ENCODE peak calls at places on chromosomes 6 and 20, in six cellular contexts. One of them, this sample, is unnamed.

GRCh38 chr6:136660727-136661126 is 110.5 kb upstream of the MAP7 start:
- DNase-seq in adrenal gland: no peak
- DNase-seq in kidney epithelial cell: no peak
- DNase-seq in astrocyte: no peak
- DNase-seq in ascending aorta: no peak
- DNase-seq in endodermal cell: no peak
- DNase-seq in this sample: no peak

GRCh38 chr20:48787861-48788375 is 39.9 kb downstream of the PREX1 start:
- DNase-seq in kidney epithelial cell: peak; percentile 18
- DNase-seq in adrenal gland: peak; percentile 42
- DNase-seq in endodermal cell: no peak
- DNase-seq in astrocyte: peak; percentile 68
- DNase-seq in ascending aorta: no peak
- DNase-seq in this sample: peak; percentile 77

GRCh38 chr6:56816393-56816792 is 138.5 kb upstream of the BEND6 start:
- DNase-seq in adrenal gland: no peak
- DNase-seq in kidney epithelial cell: no peak
- DNase-seq in ascending aorta: no peak
- DNase-seq in endodermal cell: no peak
- DNase-seq in astrocyte: no peak
- DNase-seq in this sample: no peak

GRCh38 chr6:161349886-161350285 is 76.0 kb upstream of the AGPAT4 start:
- DNase-seq in adrenal gland: no peak
- DNase-seq in ascending aorta: no peak
- DNase-seq in astrocyte: no peak
- DNase-seq in endodermal cell: no peak
- DNase-seq in kidney epithelial cell: no peak
- DNase-seq in this sample: no peak

GRCh38 chr20:9311132-9311531 is 203.3 kb upstream of the LAMP5 start:
- DNase-seq in ascending aorta: no peak
- DNase-seq in kidney epithelial cell: no peak
- DNase-seq in endodermal cell: no peak
- DNase-seq in adrenal gland: no peak
- DNase-seq in astrocyte: peak; percentile 15
- DNase-seq in this sample: no peak

GRCh38 chr6:157656437-157657005 is 166.5 kb upstream of the SNX9 start:
- DNase-seq in adrenal gland: no peak
- DNase-seq in kidney epithelial cell: no peak
- DNase-seq in endodermal cell: no peak
- DNase-seq in ascending aorta: no peak
- DNase-seq in astrocyte: peak; percentile 32
- DNase-seq in this sample: peak; percentile 42

GRCh38 chr6:89242574-89243330 is 25.6 kb upstream of the GABRR1 start:
- DNase-seq in endodermal cell: peak; percentile 55
- DNase-seq in adrenal gland: no peak
- DNase-seq in astrocyte: peak; percentile 18
- DNase-seq in ascending aorta: no peak
- DNase-seq in kidney epithelial cell: no peak
- DNase-seq in this sample: peak; percentile 66

GRCh38 chr6:110075406-110075805 is 97.3 kb downstream of the GPR6 start:
- DNase-seq in endodermal cell: no peak
- DNase-seq in adrenal gland: no peak
- DNase-seq in astrocyte: peak; percentile 42
- DNase-seq in kidney epithelial cell: peak; percentile 29
- DNase-seq in ascending aorta: no peak
- DNase-seq in this sample: no peak

GRCh38 chr6:107713214-107713962 is 110.7 kb downstream of the SCML4 start:
- DNase-seq in kidney epithelial cell: no peak
- DNase-seq in endodermal cell: peak; percentile 35
- DNase-seq in astrocyte: no peak
- DNase-seq in adrenal gland: no peak
- DNase-seq in ascending aorta: no peak
- DNase-seq in this sample: no peak

GRCh38 chr6:33312361-33313104 is 1.3 kb downstream of the TAPBP start:
- DNase-seq in kidney epithelial cell: no peak
- DNase-seq in astrocyte: peak; percentile 65
- DNase-seq in adrenal gland: peak; percentile 95
- DNase-seq in endodermal cell: peak; percentile 92
- DNase-seq in ascending aorta: no peak
- DNase-seq in this sample: peak; percentile 75

GRCh38 chr6:170040115-170040500 is 250.8 kb downstream of the DLL1 start:
- DNase-seq in astrocyte: no peak
- DNase-seq in adrenal gland: no peak
- DNase-seq in kidney epithelial cell: no peak
- DNase-seq in ascending aorta: no peak
- DNase-seq in endodermal cell: no peak
- DNase-seq in this sample: no peak

GRCh38 chr6:152309648-152310047 is 327.5 kb downstream of the SYNE1 start:
- DNase-seq in adrenal gland: no peak
- DNase-seq in ascending aorta: no peak
- DNase-seq in astrocyte: peak; percentile 59
- DNase-seq in kidney epithelial cell: no peak
- DNase-seq in endodermal cell: no peak
- DNase-seq in this sample: no peak

GRCh38 chr6:11868392-11868791 is 89.8 kb upstream of the ADTRP start:
- DNase-seq in astrocyte: no peak
- DNase-seq in adrenal gland: no peak
- DNase-seq in ascending aorta: no peak
- DNase-seq in kidney epithelial cell: no peak
- DNase-seq in endodermal cell: no peak
- DNase-seq in this sample: no peak

GRCh38 chr6:128806274-128806673 is 76.7 kb upstream of the LAMA2 start:
- DNase-seq in adrenal gland: no peak
- DNase-seq in kidney epithelial cell: no peak
- DNase-seq in endodermal cell: no peak
- DNase-seq in ascending aorta: no peak
- DNase-seq in astrocyte: no peak
- DNase-seq in this sample: peak; percentile 62

GRCh38 chr6:132669690-132670291 is 10.8 kb upstream of the TAAR1 start:
- DNase-seq in astrocyte: no peak
- DNase-seq in adrenal gland: no peak
- DNase-seq in kidney epithelial cell: peak; percentile 9
- DNase-seq in endodermal cell: no peak
- DNase-seq in ascending aorta: no peak
- DNase-seq in this sample: peak; percentile 46

GRCh38 chr6:13248053-13248452 is 80.3 kb downstream of the TBC1D7 start:
- DNase-seq in ascending aorta: no peak
- DNase-seq in adrenal gland: no peak
- DNase-seq in kidney epithelial cell: peak; percentile 21
- DNase-seq in endodermal cell: no peak
- DNase-seq in astrocyte: peak; percentile 81
- DNase-seq in this sample: peak; percentile 45

GRCh38 chr6:57256541-57256940 is 34.4 kb upstream of the RAB23 start:
- DNase-seq in ascending aorta: no peak
- DNase-seq in astrocyte: peak; percentile 50
- DNase-seq in endodermal cell: no peak
- DNase-seq in adrenal gland: no peak
- DNase-seq in kidney epithelial cell: no peak
- DNase-seq in this sample: peak; percentile 59

GRCh38 chr6:162416845-162417537 is 310.6 kb downstream of the PRKN start:
- DNase-seq in astrocyte: no peak
- DNase-seq in adrenal gland: no peak
- DNase-seq in ascending aorta: no peak
- DNase-seq in endodermal cell: no peak
- DNase-seq in kidney epithelial cell: no peak
- DNase-seq in this sample: no peak

GRCh38 chr20:36241678-36242077 is 5.4 kb downstream of the AAR2 start:
- DNase-seq in ascending aorta: no peak
- DNase-seq in endodermal cell: no peak
- DNase-seq in adrenal gland: no peak
- DNase-seq in astrocyte: no peak
- DNase-seq in kidney epithelial cell: no peak
- DNase-seq in this sample: no peak

GRCh38 chr6:137728386-137729349 is 138.4 kb upstream of the TNFAIP3 start:
- DNase-seq in kidney epithelial cell: no peak
- DNase-seq in ascending aorta: no peak
- DNase-seq in adrenal gland: peak; percentile 77
- DNase-seq in endodermal cell: no peak
- DNase-seq in astrocyte: peak; percentile 78
- DNase-seq in this sample: peak; percentile 59

GRCh38 chr6:75101896-75102680 is 103.8 kb downstream of the COL12A1 start:
- DNase-seq in astrocyte: peak; percentile 81
- DNase-seq in adrenal gland: no peak
- DNase-seq in ascending aorta: no peak
- DNase-seq in endodermal cell: no peak
- DNase-seq in kidney epithelial cell: no peak
- DNase-seq in this sample: peak; percentile 73

GRCh38 chr6:145025488-145025887 is 709.8 kb downstream of the EPM2A start:
- DNase-seq in ascending aorta: no peak
- DNase-seq in endodermal cell: no peak
- DNase-seq in adrenal gland: no peak
- DNase-seq in astrocyte: no peak
- DNase-seq in kidney epithelial cell: no peak
- DNase-seq in this sample: no peak

GRCh38 chr6:160133441-160134336 is 12.1 kb downstream of the SLC22A1 start:
- DNase-seq in adrenal gland: no peak
- DNase-seq in kidney epithelial cell: no peak
- DNase-seq in astrocyte: no peak
- DNase-seq in ascending aorta: no peak
- DNase-seq in endodermal cell: peak; percentile 65
- DNase-seq in this sample: no peak

DNA sequence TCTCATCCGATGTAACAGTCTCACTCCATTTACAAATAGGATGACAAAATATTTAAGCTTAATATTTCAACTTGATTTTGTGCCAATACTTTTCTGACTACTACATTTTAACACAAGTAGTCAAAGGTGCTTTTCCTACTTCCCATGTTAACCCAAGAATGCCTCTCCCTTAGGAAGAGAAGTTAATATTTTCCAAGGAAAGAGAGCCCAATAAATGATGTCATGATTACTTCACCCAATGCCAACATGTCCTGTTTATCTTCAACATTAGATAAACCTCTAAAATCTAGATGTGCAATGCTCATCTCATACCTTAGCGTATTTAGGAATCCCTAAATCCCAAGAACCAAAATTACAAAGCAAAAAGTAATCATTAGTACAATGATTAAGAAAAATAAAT is 156.7 kb upstream of the TENT5A start:
- DNase-seq in astrocyte: no peak
- DNase-seq in kidney epithelial cell: peak; percentile 5
- DNase-seq in adrenal gland: no peak
- DNase-seq in ascending aorta: no peak
- DNase-seq in endodermal cell: no peak
- DNase-seq in this sample: no peak
- TF ChIP-seq CTCF in astrocyte: no peak
- TF ChIP-seq CTCF in kidney epithelial cell: no peak
- TF ChIP-seq CTCF in adrenal gland: no peak
- TF ChIP-seq CTCF in ascending aorta: no peak
- TF ChIP-seq CTCF in endodermal cell: no peak
- TF ChIP-seq CTCF in this sample: no peak

GRCh38 chr6:158939255-158940170 is 60.5 kb downstream of the RSPH3 start:
- DNase-seq in adrenal gland: no peak
- DNase-seq in ascending aorta: no peak
- DNase-seq in astrocyte: no peak
- DNase-seq in endodermal cell: peak; percentile 88
- DNase-seq in kidney epithelial cell: no peak
- DNase-seq in this sample: no peak
- H3K4me3 ChIP-seq in adrenal gland: no peak overlapping the region
- H3K4me3 ChIP-seq in ascending aorta: peak overlapping the region; percentile 25
- H3K4me3 ChIP-seq in astrocyte: peak overlapping the region; percentile 33
- H3K4me3 ChIP-seq in endodermal cell: no peak overlapping the region
- H3K4me3 ChIP-seq in kidney epithelial cell: peak overlapping the region; percentile 24
- H3K4me3 ChIP-seq in this sample: peak overlapping the region; percentile 52

DNA sequence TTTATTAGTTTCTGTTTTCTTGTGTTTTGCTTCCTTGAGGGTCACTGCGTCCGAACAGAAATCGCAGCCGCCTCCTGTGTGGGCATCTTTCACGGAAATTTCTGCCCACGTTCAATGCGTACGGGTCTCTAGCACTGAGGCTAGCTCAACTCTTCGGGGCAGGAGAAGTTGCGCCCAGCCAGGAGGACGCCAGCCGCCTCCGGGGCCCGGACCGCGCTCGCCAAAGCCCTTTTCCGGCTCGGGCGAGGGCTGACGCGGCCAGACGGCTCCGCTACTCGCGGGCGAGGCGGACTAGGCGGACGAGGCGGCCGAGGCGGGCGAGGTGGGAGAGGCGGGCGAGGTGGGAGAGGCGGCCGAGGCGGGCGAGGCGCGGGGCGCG is 845 bp downstream of the TFAP2B start:
- DNase-seq in endodermal cell: no peak
- DNase-seq in astrocyte: no peak
- DNase-seq in ascending aorta: no peak
- DNase-seq in kidney epithelial cell: no peak
- DNase-seq in adrenal gland: no peak
- DNase-seq in this sample: no peak
- TF ChIP-seq CTCF in endodermal cell: no peak
- TF ChIP-seq CTCF in astrocyte: no peak
- TF ChIP-seq CTCF in ascending aorta: no peak
- TF ChIP-seq CTCF in kidney epithelial cell: no peak
- TF ChIP-seq CTCF in adrenal gland: no peak
- TF ChIP-seq CTCF in this sample: no peak

DNA sequence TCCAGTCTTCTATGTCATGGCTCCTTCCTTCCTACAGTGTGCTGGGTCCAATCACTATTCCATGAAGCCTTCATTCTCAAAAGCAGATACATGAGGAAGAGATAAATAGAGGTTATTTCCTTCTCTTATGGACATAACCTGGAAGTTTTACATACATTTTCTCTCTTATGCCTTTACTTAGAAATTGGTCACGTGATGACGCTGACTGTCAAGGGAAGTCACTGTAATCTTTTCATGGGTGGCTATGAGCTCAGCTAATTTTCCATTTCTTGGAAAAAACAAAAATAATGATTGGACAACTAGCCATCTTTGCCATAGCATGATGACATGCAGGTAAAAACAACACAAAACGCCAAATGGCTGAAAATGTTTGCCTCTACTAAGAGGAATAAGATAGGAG is 151.6 kb upstream of the PRSS16 start:
- DNase-seq in endodermal cell: no peak
- DNase-seq in adrenal gland: no peak
- DNase-seq in astrocyte: no peak
- DNase-seq in ascending aorta: no peak
- DNase-seq in kidney epithelial cell: no peak
- DNase-seq in this sample: no peak
- H3K4me3 ChIP-seq in endodermal cell: no peak overlapping the region
- H3K4me3 ChIP-seq in adrenal gland: no peak overlapping the region
- H3K4me3 ChIP-seq in astrocyte: no peak overlapping the region
- H3K4me3 ChIP-seq in ascending aorta: no peak overlapping the region
- H3K4me3 ChIP-seq in kidney epithelial cell: no peak overlapping the region
- H3K4me3 ChIP-seq in this sample: no peak overlapping the region